ENCODE peak calls at places on chromosomes 7 and 10, in five cellular contexts. G is BJ, U is cardiac fibroblast, H is AG09319, C is astrocyte of the cerebellum. P is an unnamed sample.
A peak's percentile ranks its signal among the peaks of the same experiment; 100 is the strongest.

GRCh38 chr7:105672820-105673219 is 91.5 kb upstream of the EFCAB10 start:
- DNase-seq in H (no peak), U (no peak), C (no peak), G (no peak), P (no peak)

GRCh38 chr7:143419880-143420279 is 11.2 kb upstream of the EPHA1 start:
- DNase-seq in U (no peak), G (no peak), C (no peak), H (no peak), P (no peak)

GRCh38 chr7:41054960-41055700 is 647.8 kb downstream of the INHBA start:
- DNase-seq in C (no peak), G (no peak), H (no peak), U (no peak), P (no peak)

GRCh38 chr10:60206735-60207134 is 182.9 kb downstream of the ANK3 start:
- DNase-seq in H (no peak), U (peak; percentile 81), C (no peak), G (no peak), P (no peak)

GRCh38 chr7:20035279-20035875 is 181.8 kb downstream of the MACC1 start:
- DNase-seq in C (no peak), U (no peak), G (no peak), H (no peak), P (no peak)

GRCh38 chr10:74955796-74956195 is 129.4 kb downstream of the KAT6B start:
- DNase-seq in U (peak; percentile 36), G (no peak), H (no peak), C (no peak), P (no peak)

GRCh38 chr7:676246-676971 is 50.1 kb upstream of the DNAAF5 start:
- DNase-seq in C (no peak), H (no peak), G (no peak), U (no peak), P (no peak)

GRCh38 chr10:117094856-117095255 is 43.2 kb downstream of the VAX1 start:
- DNase-seq in U (no peak), H (no peak), G (no peak), C (no peak), P (no peak)

GRCh38 chr7:44827567-44827966 is 20.3 kb downstream of the H2AZ2 start:
- DNase-seq in U (no peak), H (no peak), C (no peak), G (no peak), P (no peak)

GRCh38 chr7:36639826-36640225 is 84.5 kb downstream of the AOAH start:
- DNase-seq in U (no peak), C (no peak), H (no peak), G (no peak), P (no peak)

GRCh38 chr7:32957326-32958045 is at the start of gene FKBP9:
- DNase-seq in G (no peak), H (peak; percentile 79), C (no peak), U (peak; percentile 85), P (peak; percentile 77)

GRCh38 chr10:44706745-44707144 is 204.4 kb upstream of the TMEM72 start:
- DNase-seq in H (peak; percentile 88), U (peak; percentile 97), G (peak; percentile 95), C (peak; percentile 88), P (no peak)

GRCh38 chr7:149598721-149599308 is 101.2 kb upstream of the ZNF746 start:
- DNase-seq in G (no peak), U (peak; percentile 52), C (peak; percentile 22), H (no peak), P (peak; percentile 12)

GRCh38 chr7:157668884-157669767 is 332.3 kb downstream of the DNAJB6 start:
- DNase-seq in G (no peak), U (no peak), C (no peak), H (no peak), P (no peak)

GRCh38 chr10:4011136-4011812 is 226.3 kb upstream of the KLF6 start:
- DNase-seq in C (no peak), U (no peak), H (no peak), G (no peak), P (no peak)

GRCh38 chr10:15163261-15163864 is 5.1 kb downstream of the NMT2 start:
- DNase-seq in G (no peak), U (peak; percentile 19), H (no peak), C (no peak), P (no peak)

GRCh38 chr10:51709324-51709972 is 10.1 kb upstream of the CSTF2T start:
- DNase-seq in H (no peak), C (no peak), U (no peak), G (no peak), P (no peak)

GRCh38 chr10:97117372-97117771 is 68.4 kb downstream of the SLIT1 start:
- DNase-seq in H (no peak), U (peak; percentile 28), G (no peak), C (no peak), P (no peak)

GRCh38 chr10:120646738-120647427 is 189.9 kb downstream of the PLPP4 start:
- DNase-seq in H (no peak), U (no peak), G (no peak), C (no peak), P (no peak)

GRCh38 chr10:55822096-55822495 is 539.0 kb downstream of the ZWINT start:
- DNase-seq in U (no peak), H (no peak), C (no peak), G (no peak), P (no peak)

GRCh38 chr10:19825690-19826089 is 9.5 kb downstream of the PLXDC2 start:
- DNase-seq in U (no peak), H (no peak), C (no peak), G (no peak), P (no peak)

GRCh38 chr10:121188005-121188404 is 336.8 kb downstream of the WDR11 start:
- DNase-seq in G (no peak), H (no peak), U (no peak), C (no peak), P (no peak)

GRCh38 chr10:132227851-132228390 is 41.2 kb downstream of the DPYSL4 start:
- DNase-seq in C (no peak), H (no peak), U (no peak), G (no peak), P (no peak)

GRCh38 chr7:128201067-128201689 is 39.9 kb upstream of the LEP start:
- DNase-seq in G (no peak), H (no peak), U (no peak), C (no peak), P (peak; percentile 47)

GRCh38 chr7:2254429-2255144 is 12.6 kb downstream of the NUDT1 start:
- DNase-seq in C (no peak), G (no peak), H (no peak), U (no peak), P (no peak)

GRCh38 chr10:115432188-115432819 is 339.1 kb downstream of the ATRNL1 start:
- DNase-seq in C (peak; percentile 23), H (no peak), U (peak; percentile 19), G (no peak), P (no peak)

GRCh38 chr7:41217306-41217705 is 485.6 kb downstream of the INHBA start:
- DNase-seq in U (no peak), G (no peak), C (no peak), H (no peak), P (no peak)

GRCh38 chr7:6305330-6305729 is 32.9 kb upstream of the CYTH3 start:
- DNase-seq in H (no peak), U (no peak), G (no peak), C (no peak), P (no peak)

GRCh38 chr7:150346922-150347321 is 5.5 kb upstream of the RARRES2 start:
- DNase-seq in G (no peak), H (no peak), C (no peak), U (no peak), P (no peak)

GRCh38 chr10:131792809-131793208 is 108.0 kb upstream of the PPP2R2D start:
- DNase-seq in H (no peak), U (no peak), G (no peak), C (no peak), P (no peak)

GRCh38 chr10:2076528-2076927 is 339.2 kb upstream of the ADARB2 start:
- DNase-seq in H (no peak), C (no peak), U (no peak), G (no peak), P (no peak)

GRCh38 chr7:55120501-55121198 is 101.8 kb downstream of the EGFR start:
- DNase-seq in C (no peak), G (no peak), H (no peak), U (peak; percentile 77), P (no peak)

GRCh38 chr10:50381637-50382036 is 130.3 kb upstream of the ASAH2 start:
- DNase-seq in C (no peak), U (peak; percentile 39), G (no peak), H (no peak), P (no peak)

GRCh38 chr7:6279341-6279740 is 6.9 kb upstream of the CYTH3 start:
- DNase-seq in C (no peak), U (no peak), G (no peak), H (no peak), P (no peak)

GRCh38 chr7:90242369-90243168 is 2.4 kb upstream of the CFAP69 start:
- DNase-seq in U (no peak), H (no peak), G (no peak), C (no peak), P (no peak)

GRCh38 chr7:49775065-49775948 is 1.9 kb downstream of the VWC2 start:
- DNase-seq in H (no peak), U (no peak), G (no peak), C (no peak), P (peak; percentile 14)

GRCh38 chr10:27893320-27894014 is 105.4 kb downstream of the ODAD2 start:
- DNase-seq in H (peak; percentile 20), C (no peak), G (peak; percentile 21), U (no peak), P (no peak)

GRCh38 chr10:27899058-27899457 is 99.8 kb downstream of the ODAD2 start:
- DNase-seq in G (no peak), U (no peak), H (no peak), C (no peak), P (no peak)
- TF ChIP-seq CTCF in G (no peak), U (no peak), H (no peak), C (no peak), P (no peak)

GRCh38 chr10:124791378-124792348 is at the start of gene EEF1AKMT2:
- DNase-seq in C (peak; percentile 56), G (peak; percentile 22), U (peak; percentile 88), H (peak; percentile 64), P (peak; percentile 83)
- TF ChIP-seq CTCF in C (no peak), G (peak; percentile 41), U (peak; percentile 20), H (no peak), P (peak; percentile 26)

GRCh38 chr10:70139151-70139996 is 6.7 kb upstream of the AIFM2 start:
- DNase-seq in H (no peak), G (no peak), C (no peak), U (no peak), P (no peak)
- TF ChIP-seq CTCF in H (no peak), G (no peak), C (no peak), U (no peak), P (no peak)

GRCh38 chr10:110388682-110389052 is 83.9 kb upstream of the SMNDC1 start:
- DNase-seq in U (no peak), G (no peak), C (no peak), H (no peak), P (no peak)
- TF ChIP-seq CTCF in U (peak; percentile 42), G (peak; percentile 47), C (no peak), H (no peak), P (peak; percentile 14)